ENCODE peak calls at places on chromosome 22, in four cellular contexts. J is iPS-NIHi11, W is HAP-1, A is hypothalamus. R is an unnamed sample.

GRCh38 chr22:39173787-39174497 is 21.5 kb upstream of the CBX7 start:
- DNase-seq in J (no peak), W (no peak), A (no peak), R (no peak)

GRCh38 chr22:26713823-26714449 is 56.5 kb downstream of the MIAT start:
- DNase-seq in J (no peak), W (no peak), A (peak; percentile 10), R (no peak)

GRCh38 chr22:46561435-46561905 is 24.1 kb upstream of the CELSR1 start:
- DNase-seq in J (peak; percentile 86), W (peak; percentile 64), A (peak; percentile 13), R (peak; percentile 67)

GRCh38 chr22:19693981-19694670 is 20.2 kb upstream of the SEPTIN5 start:
- DNase-seq in J (no peak), W (no peak), A (no peak), R (no peak)

GRCh38 chr22:25113316-25113721 is 86.3 kb upstream of the CRYBB3 start:
- DNase-seq in J (no peak), W (no peak), A (no peak), R (peak; percentile 18)

GRCh38 chr22:32354360-32355351 is 3.0 kb upstream of the RFPL3 start:
- DNase-seq in J (peak; percentile 52), W (no peak), A (no peak), R (no peak)

GRCh38 chr22:36702832-36703210 is 731 bp downstream of the CACNG2 start:
- DNase-seq in J (peak; percentile 33), W (no peak), A (no peak), R (no peak)

GRCh38 chr22:48939441-48940265 is 888.0 kb downstream of the BRD1 start:
- DNase-seq in J (no peak), W (no peak), A (no peak), R (no peak)

GRCh38 chr22:49996532-49997220 is 15.9 kb downstream of the IL17REL start:
- DNase-seq in J (no peak), W (no peak), A (no peak), R (no peak)

GRCh38 chr22:22171357-22172218 is 73.0 kb upstream of the VPREB1 start:
- DNase-seq in J (peak; percentile 45), W (no peak), A (no peak), R (no peak)

GRCh38 chr22:29587938-29588699 is 7.2 kb upstream of the NIPSNAP1 start:
- DNase-seq in J (no peak), W (no peak), A (no peak), R (no peak)

GRCh38 chr22:23123804-23124254 is 18.0 kb downstream of the RSPH14 start:
- DNase-seq in J (no peak), W (no peak), A (no peak), R (no peak)

GRCh38 chr22:30327864-30328345 is 1.2 kb upstream of the TBC1D10A start:
- DNase-seq in J (peak; percentile 58), W (no peak), A (no peak), R (no peak)

GRCh38 chr22:41308054-41308453 is 6.7 kb downstream of the ZC3H7B start:
- DNase-seq in J (no peak), W (no peak), A (no peak), R (peak; percentile 45)

GRCh38 chr22:38942702-38943101 is 14.7 kb upstream of the APOBEC3A start:
- DNase-seq in J (no peak), W (no peak), A (no peak), R (no peak)

GRCh38 chr22:20031732-20032406 is 11.0 kb downstream of the TANGO2 start:
- DNase-seq in J (peak; percentile 56), W (no peak), A (no peak), R (no peak)

GRCh38 chr22:49322861-49323622 is 504.6 kb downstream of the BRD1 start:
- DNase-seq in J (no peak), W (no peak), A (no peak), R (no peak)

GRCh38 chr22:30562391-30562790 is 12.1 kb downstream of the GAL3ST1 start:
- DNase-seq in J (no peak), W (no peak), A (no peak), R (no peak)

GRCh38 chr22:42645341-42645937 is 3.8 kb downstream of the CYB5R3 start:
- DNase-seq in J (no peak), W (no peak), A (no peak), R (no peak)

GRCh38 chr22:28429711-28430110 is 249.9 kb downstream of the TTC28 start:
- DNase-seq in J (no peak), W (no peak), A (no peak), R (no peak)

GRCh38 chr22:38681784-38682335 is at the start of gene TOMM22:
- DNase-seq in J (peak; percentile 98), W (peak; percentile 91), A (peak; percentile 92), R (peak; percentile 93)

GRCh38 chr22:43001271-43002197 is 13.4 kb downstream of the PACSIN2 start:
- DNase-seq in J (no peak), W (no peak), A (peak; percentile 41), R (no peak)

GRCh38 chr22:45290410-45290936 is 5.7 kb downstream of the UPK3A start:
- DNase-seq in J (peak; percentile 49), W (peak; percentile 58), A (peak; percentile 32), R (peak; percentile 63)

GRCh38 chr22:30516273-30516672 is 10.8 kb upstream of the SEC14L4 start:
- DNase-seq in J (no peak), W (no peak), A (no peak), R (no peak)

GRCh38 chr22:20291604-20292063 is 23.5 kb upstream of the RTN4R start:
- DNase-seq in J (no peak), W (no peak), A (no peak), R (no peak)

GRCh38 chr22:26658161-26658560 is 773 bp downstream of the MIAT start:
- DNase-seq in J (no peak), W (no peak), A (no peak), R (no peak)

GRCh38 chr22:50481440-50482106 is at the start of gene ADM2:
- DNase-seq in J (peak; percentile 94), W (peak; percentile 79), A (no peak), R (no peak)

GRCh38 chr22:29265929-29266328 is 1.9 kb downstream of the RHBDD3 start:
- DNase-seq in J (no peak), W (no peak), A (no peak), R (no peak)

GRCh38 chr22:23922921-23923320 is 28.7 kb downstream of the MIF start:
- DNase-seq in J (no peak), W (no peak), A (no peak), R (no peak)

GRCh38 chr22:36644333-36644757 is 59.2 kb downstream of the CACNG2 start:
- DNase-seq in J (peak; percentile 83), W (peak; percentile 67), A (no peak), R (no peak)

GRCh38 chr22:42310301-42310981 is 40.0 kb upstream of the TCF20 start:
- DNase-seq in J (no peak), W (no peak), A (no peak), R (peak; percentile 29)

GRCh38 chr22:28381427-28382167 is 298.0 kb downstream of the TTC28 start:
- DNase-seq in J (no peak), W (no peak), A (no peak), R (no peak)

GRCh38 chr22:30940655-30941362 is 27.8 kb downstream of the MORC2 start:
- DNase-seq in J (no peak), W (no peak), A (no peak), R (no peak)

GRCh38 chr22:44373234-44373633 is 60.5 kb upstream of the SHISAL1 start:
- DNase-seq in J (no peak), W (no peak), A (no peak), R (no peak)